ENCODE peak calls at places on chromosomes 2 and 18, in ten cellular contexts. P, U, N, Q, S, M, E, F, D and Y are unnamed samples. For H3K4me1, the result is how much of the 10 kb centered on the place peaks cover.

GRCh38 chr2:47026738-47027531 is 111.3 kb upstream of the MCFD2 start:
- DNase-seq in E (no peak), Q (no peak), S (no peak), D (no peak), F (no peak), N (no peak), M (no peak), P (no peak), U (no peak), Y (no peak)

GRCh38 chr2:66577331-66578041 is 142.6 kb downstream of the MEIS1 start:
- DNase-seq in P (no peak), N (peak), Q (no peak), F (no peak), D (peak), M (no peak), S (no peak), U (no peak), E (no peak), Y (peak)

GRCh38 chr18:69992776-69993175 is 45.1 kb upstream of the CD226 start:
- DNase-seq in F (no peak), S (no peak), P (no peak), D (no peak), E (no peak), N (no peak), M (no peak), Q (no peak), U (no peak), Y (no peak)

GRCh38 chr2:44954902-44955592 is 13.5 kb downstream of the SIX3 start:
- DNase-seq in P (no peak), E (no peak), D (no peak), F (no peak), S (no peak), M (no peak), N (no peak), Q (no peak), U (no peak), Y (no peak)

GRCh38 chr2:12087671-12088380 is 341.4 kb downstream of the LPIN1 start:
- DNase-seq in P (no peak), F (no peak), M (no peak), D (no peak), S (peak), N (no peak), Q (no peak), U (no peak), E (no peak), Y (no peak)

GRCh38 chr2:190722061-190722759 is 73.3 kb downstream of the NAB1 start:
- DNase-seq in F (no peak), Q (no peak), N (no peak), M (no peak), D (no peak), P (no peak), U (no peak), E (no peak), S (no peak), Y (no peak)

GRCh38 chr18:58222439-58223125 is 178.6 kb downstream of the NEDD4L start:
- DNase-seq in N (no peak), F (no peak), Q (no peak), S (no peak), M (no peak), U (no peak), D (no peak), P (no peak), E (no peak), Y (no peak)

GRCh38 chr2:152115952-152116351 is 17.1 kb upstream of the CACNB4 start:
- DNase-seq in N (no peak), F (no peak), Q (no peak), E (no peak), P (no peak), S (peak), U (no peak), D (no peak), M (no peak), Y (no peak)

GRCh38 chr2:240632291-240632670 is 7.0 kb downstream of the GPR35 start:
- DNase-seq in F (no peak), P (no peak), U (no peak), N (no peak), M (no peak), S (no peak), D (no peak), Q (no peak), E (no peak), Y (no peak)

GRCh38 chr18:34862561-34862960 is 152.5 kb downstream of the DTNA start:
- DNase-seq in P (no peak), Q (no peak), D (no peak), E (no peak), M (no peak), F (no peak), S (no peak), N (no peak), U (no peak), Y (no peak)

GRCh38 chr2:241129086-241129871 is 20.0 kb downstream of the PASK start:
- DNase-seq in E (no peak), Q (no peak), D (no peak), F (no peak), U (no peak), N (no peak), S (no peak), P (no peak), M (no peak), Y (no peak)

GRCh38 chr18:9475643-9476580 is 599 bp downstream of the RALBP1 start:
- DNase-seq in N (no peak), E (no peak), F (no peak), Q (no peak), U (peak), M (no peak), P (no peak), S (no peak), D (peak), Y (no peak)

GRCh38 chr2:215692387-215693079 is 256.7 kb upstream of the FN1 start:
- DNase-seq in S (no peak), E (no peak), F (no peak), D (no peak), M (peak), N (no peak), Q (no peak), U (no peak), P (no peak), Y (no peak)

GRCh38 chr2:144681389-144681788 is 161.5 kb upstream of the ZEB2 start:
- DNase-seq in U (no peak), S (no peak), Q (no peak), E (no peak), M (no peak), F (no peak), N (no peak), D (no peak), P (no peak), Y (no peak)

GRCh38 chr2:96260404-96261260 is 5.2 kb downstream of the TMEM127 start:
- DNase-seq in E (peak), U (no peak), N (peak), D (peak), Q (peak), M (peak), F (peak), S (peak), P (no peak), Y (peak)

GRCh38 chr2:190210471-190210870 is 109.2 kb downstream of the HIBCH start:
- DNase-seq in F (no peak), Q (no peak), P (no peak), E (no peak), M (no peak), U (no peak), D (no peak), N (no peak), S (no peak), Y (no peak)

GRCh38 chr2:178419123-178419522 is 31.9 kb downstream of the PRKRA start:
- DNase-seq in N (no peak), F (no peak), E (no peak), U (no peak), P (no peak), S (peak), Q (no peak), D (no peak), M (no peak), Y (no peak)

GRCh38 chr18:23740105-23740830 is 51.0 kb downstream of the LAMA3 start:
- DNase-seq in P (peak), D (no peak), N (no peak), Q (no peak), S (peak), M (no peak), F (no peak), E (no peak), U (no peak), Y (peak)

GRCh38 chr2:109239720-109240119 is 110.7 kb downstream of the SH3RF3 start:
- DNase-seq in Q (no peak), U (no peak), S (no peak), E (no peak), F (no peak), P (no peak), N (no peak), D (no peak), M (no peak), Y (no peak)
- TF ChIP-seq CTCF in Q (no peak), U (no peak), S (no peak), E (no peak), F (no peak), P (no peak), N (no peak), D (no peak), M (no peak), Y (no peak)

DNA sequence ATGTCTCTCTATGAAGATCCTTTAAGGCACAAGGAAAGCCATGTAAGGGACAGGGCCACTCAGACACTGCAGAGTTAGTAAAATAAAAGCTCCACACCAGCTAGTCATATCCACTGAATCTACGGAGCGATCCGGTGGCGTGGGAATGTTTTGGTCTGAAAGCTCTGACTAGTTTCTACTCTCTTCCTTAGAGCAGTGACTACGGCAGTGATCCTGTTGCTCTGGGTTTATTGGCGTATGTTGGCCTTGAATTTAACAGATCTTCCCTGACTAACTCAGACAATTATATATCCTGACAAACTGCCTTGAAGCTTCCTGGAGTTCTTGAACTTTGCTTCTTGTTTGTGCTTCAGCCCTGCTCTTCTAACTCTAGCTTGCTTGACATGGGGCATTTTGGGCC is 115.3 kb upstream of the FZD5 start:
- DNase-seq in Q (no peak), E (no peak), P (peak), F (no peak), S (no peak), U (no peak), M (no peak), D (no peak), N (no peak), Y (no peak)
- TF ChIP-seq POLR2A in Q (no peak), E (no peak), P (no peak), F (no peak), S (no peak), U (no peak), M (no peak), D (no peak), N (no peak), Y (no peak)

GRCh38 chr2:100731535-100731981 is 88.4 kb upstream of the NPAS2 start:
- DNase-seq in F (no peak), P (peak), N (no peak), D (no peak), M (no peak), S (peak), E (no peak), U (no peak), Q (no peak), Y (no peak)

GRCh38 chr2:100730290-100730868 is 89.6 kb upstream of the NPAS2 start:
- DNase-seq in Q (no peak), M (peak), F (peak), E (peak), U (no peak), D (peak), N (peak), S (peak), P (no peak), Y (no peak)

GRCh38 chr2:100736121-100736915 is 83.6 kb upstream of the NPAS2 start:
- DNase-seq in N (no peak), Q (no peak), U (no peak), D (no peak), F (no peak), M (no peak), E (no peak), S (no peak), P (peak), Y (no peak)

GRCh38 chr2:100733344-100734187 is 86.4 kb upstream of the NPAS2 start:
- DNase-seq in N (peak), P (peak), S (peak), D (peak), M (peak), U (no peak), Q (no peak), E (no peak), F (no peak), Y (no peak)
- H3K4me1 ChIP-seq in N (under half), P (under half), S (under half), D (under half), M (under half), U (under half), Q (under half), E (under half), F (under half), Y (under half)

GRCh38 chr2:111069722-111070121 is 51.0 kb upstream of the BCL2L11 start:
- DNase-seq in D (no peak), P (no peak), F (no peak), E (no peak), Q (no peak), M (no peak), N (no peak), U (no peak), S (peak), Y (no peak)
- TF ChIP-seq CTCF in D (no peak), P (no peak), F (no peak), E (peak), Q (no peak), M (peak), N (no peak), U (no peak), S (no peak), Y (no peak)

GRCh38 chr2:108446703-108447102 is 2.3 kb upstream of the GCC2 start:
- DNase-seq in F (no peak), P (no peak), N (no peak), U (no peak), E (no peak), D (no peak), Q (no peak), M (no peak), S (no peak), Y (no peak)

GRCh38 chr2:108451976-108452375 is 3.0 kb downstream of the GCC2 start:
- DNase-seq in S (no peak), F (no peak), N (no peak), D (no peak), U (no peak), E (no peak), Q (no peak), M (no peak), P (no peak), Y (no peak)

GRCh38 chr2:108447947-108448677 is 894 bp upstream of the GCC2 start:
- DNase-seq in U (no peak), M (peak), N (no peak), D (no peak), F (no peak), E (no peak), Q (no peak), S (no peak), P (no peak), Y (no peak)

GRCh38 chr2:108448678-108449409 is at the start of gene GCC2:
- DNase-seq in Q (peak), M (peak), S (peak), P (peak), N (peak), E (peak), F (peak), D (peak), U (peak), Y (peak)

DNA sequence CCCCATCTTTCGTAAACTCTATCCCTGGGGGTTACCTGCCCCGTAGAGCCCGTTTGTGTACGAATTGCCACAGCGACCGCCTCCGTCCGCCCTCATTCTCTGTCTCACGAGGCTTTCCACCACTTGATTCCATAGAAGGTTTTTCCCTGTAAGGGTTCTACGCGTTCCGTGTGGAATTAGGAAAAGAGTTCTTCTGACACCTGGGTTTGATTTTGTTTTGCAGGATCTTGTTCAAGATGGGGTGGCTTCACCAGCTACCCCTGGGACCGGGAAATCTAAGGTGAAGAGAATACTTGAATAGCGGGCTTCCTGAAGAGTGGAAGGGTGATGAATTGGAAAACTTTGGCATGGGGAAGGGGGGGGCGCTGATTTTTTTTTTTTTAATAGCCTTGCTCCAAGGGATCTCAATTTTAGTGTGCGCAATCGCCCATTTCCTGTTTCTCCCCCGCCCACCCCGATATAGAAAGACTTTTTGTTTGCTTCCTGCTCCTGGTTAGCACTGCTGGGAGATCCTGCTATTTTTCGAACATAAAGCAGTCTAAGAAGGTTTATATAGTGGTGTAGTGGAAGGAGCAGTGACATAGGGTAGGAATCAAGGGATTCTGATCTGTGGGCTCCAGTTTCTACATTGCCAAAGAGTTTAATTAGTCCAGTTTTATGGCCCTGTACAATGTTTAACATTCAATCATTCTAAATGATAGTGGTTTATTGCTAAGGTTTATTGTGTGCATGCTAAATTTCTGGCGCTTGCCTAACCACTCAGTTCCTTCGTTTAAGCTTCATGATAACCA is 599 bp downstream of the GCC2 start:
- DNase-seq in Q (no peak), E (peak), M (peak), D (peak), U (no peak), N (peak), P (no peak), F (peak), S (peak), Y (peak)
- TF ChIP-seq POLR2A in Q (no peak), E (no peak), M (no peak), D (no peak), U (no peak), N (no peak), P (no peak), F (no peak), S (no peak), Y (no peak)

DNA sequence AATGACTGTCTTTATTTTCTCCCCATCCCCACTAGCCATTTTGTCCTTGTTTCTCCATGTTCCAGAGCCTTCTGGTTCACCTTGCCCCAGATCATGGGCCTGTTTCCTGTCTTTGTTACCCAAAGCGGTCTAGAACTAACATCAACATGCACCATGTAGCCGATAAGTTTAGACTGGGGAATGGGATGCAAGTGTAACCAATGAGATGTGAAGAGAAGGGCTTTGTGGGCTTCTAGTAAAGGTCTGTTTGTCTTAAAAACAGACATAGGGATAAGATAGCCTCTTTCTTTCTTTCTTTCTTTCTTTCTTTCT is 25.7 kb downstream of the INPP5D start:
- DNase-seq in P (no peak), F (no peak), N (peak), M (no peak), Q (no peak), D (no peak), U (no peak), E (no peak), S (no peak), Y (no peak)
- H3K4me1 ChIP-seq in P (under half), F (under half), N (under half), M (under half), Q (under half), D (under half), U (under half), E (under half), S (under half), Y (under half)

GRCh38 chr2:20677301-20678176 is 10.6 kb downstream of the GDF7 start:
- DNase-seq in U (no peak), N (no peak), S (no peak), E (no peak), F (no peak), M (no peak), D (no peak), P (no peak), Q (no peak), Y (no peak)
- TF ChIP-seq CTCF in U (no peak), N (no peak), S (peak), E (peak), F (no peak), M (no peak), D (no peak), P (no peak), Q (no peak), Y (no peak)

DNA sequence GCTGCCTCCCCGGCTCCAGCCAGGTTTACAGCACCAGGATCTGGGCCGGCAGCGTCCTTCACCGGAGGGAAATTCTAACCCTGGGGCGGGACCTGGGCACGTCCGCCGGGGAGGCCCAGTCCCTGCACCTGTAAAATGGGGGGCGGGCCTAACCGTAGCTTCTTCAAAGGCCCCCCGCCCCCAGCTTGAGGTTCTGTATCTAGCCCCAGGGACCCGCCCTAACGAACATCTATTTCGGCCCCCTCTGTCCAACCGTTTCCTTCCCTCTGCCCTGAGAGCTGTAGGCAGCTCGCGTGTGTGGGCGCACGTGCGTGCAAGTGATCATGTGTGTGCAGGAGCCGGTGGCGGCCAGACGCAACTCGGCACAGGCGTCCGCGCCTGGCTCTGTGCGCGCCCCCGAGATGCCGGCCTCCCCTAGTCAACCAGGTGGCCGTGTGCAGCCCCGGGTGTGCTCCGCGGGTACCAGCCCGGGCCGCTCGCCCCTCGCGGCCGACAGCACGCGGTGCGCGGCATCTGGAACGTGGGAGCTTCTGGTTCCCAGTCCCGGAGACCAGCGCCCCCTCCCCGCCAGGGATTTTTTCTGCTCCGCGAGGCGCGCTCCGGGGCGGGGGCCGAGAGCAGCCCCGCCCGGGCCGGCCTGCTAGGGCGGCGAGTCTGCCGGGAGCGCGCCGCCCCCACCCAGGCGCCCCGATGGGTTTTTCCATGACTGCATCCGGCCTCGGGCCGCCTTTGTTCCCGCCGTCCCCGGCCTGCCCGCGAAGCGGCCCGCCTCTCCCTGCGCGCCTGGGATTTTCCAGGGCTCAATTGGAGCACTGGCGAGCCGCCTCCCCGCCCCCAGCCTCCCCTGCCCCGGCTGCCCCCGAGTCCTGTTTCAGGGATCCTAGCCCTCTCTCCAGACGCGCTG is 21.2 kb downstream of the TEX44 start:
- DNase-seq in N (peak), F (peak), P (peak), E (peak), U (peak), M (peak), D (peak), Q (peak), S (peak), Y (peak)
- TF ChIP-seq POLR2A in N (peak), F (peak), P (peak), E (no peak), U (peak), M (no peak), D (peak), Q (peak), S (peak), Y (peak)

GRCh38 chr2:27263287-27264252 is 723 bp upstream of the SLC30A3 start:
- DNase-seq in S (no peak), N (no peak), P (no peak), D (no peak), U (no peak), E (no peak), M (no peak), F (no peak), Q (no peak), Y (no peak)

GRCh38 chr2:27265536-27265870 is 2.7 kb upstream of the SLC30A3 start:
- DNase-seq in N (no peak), E (no peak), F (no peak), M (no peak), S (no peak), U (no peak), Q (no peak), D (no peak), P (no peak), Y (no peak)

GRCh38 chr2:27264753-27265535 is 2.1 kb upstream of the SLC30A3 start:
- DNase-seq in D (peak), E (peak), P (no peak), M (peak), F (peak), U (no peak), N (peak), S (peak), Q (no peak), Y (no peak)

GRCh38 chr2:27262379-27263286 is at the start of gene SLC30A3:
- DNase-seq in F (peak), E (peak), Q (no peak), P (no peak), S (peak), N (peak), D (peak), M (no peak), U (peak), Y (peak)

GRCh38 chr2:27264253-27264752 is 1.5 kb upstream of the SLC30A3 start:
- DNase-seq in Q (no peak), U (no peak), P (no peak), F (no peak), S (no peak), E (no peak), M (no peak), N (no peak), D (no peak), Y (no peak)
- H3K4me1 ChIP-seq in Q (under half), U (under half), P (under half), F (under half), S (under half), E (under half), M (under half), N (under half), D (under half), Y (under half)